ENCODE peak calls at places on chromosomes 16 and 17, in nine cellular contexts. Z, K, O, S, E, Y, D, U and V are unnamed samples.

GRCh38 chr17:36092228-36092627 is 2.3 kb upstream of the CCL3 start:
- DNase-seq in S (no peak), D (no peak), O (no peak), E (peak; percentile 61), K (peak; percentile 60), Z (no peak), Y (peak; percentile 71), U (no peak), V (no peak)

GRCh38 chr17:80791758-80792284 is 199.8 kb upstream of the CHMP6 start:
- DNase-seq in S (no peak), O (peak; percentile 81), Y (peak; percentile 76), D (peak; percentile 81), K (peak; percentile 68), Z (peak; percentile 87), U (no peak), E (peak; percentile 64), V (no peak)

GRCh38 chr16:72247821-72248253 is 75.9 kb upstream of the PMFBP1 start:
- DNase-seq in K (no peak), E (no peak), D (no peak), O (peak; percentile 62), S (no peak), Z (no peak), Y (no peak), U (no peak), V (no peak)

GRCh38 chr17:67633751-67634191 is 84.0 kb upstream of the NOL11 start:
- DNase-seq in Z (no peak), K (no peak), S (no peak), E (no peak), U (no peak), O (no peak), D (no peak), Y (no peak), V (no peak)

GRCh38 chr17:2595200-2595599 is 1.7 kb downstream of the PAFAH1B1 start:
- DNase-seq in Y (no peak), E (no peak), Z (no peak), U (no peak), S (no peak), O (no peak), K (no peak), D (no peak), V (no peak)

GRCh38 chr16:27980076-27980775 is 83.3 kb downstream of the GSG1L start:
- DNase-seq in Z (no peak), Y (no peak), E (no peak), K (no peak), D (peak; percentile 15), O (no peak), U (no peak), S (no peak), V (no peak)

GRCh38 chr16:30581462-30581861 is 4.0 kb downstream of the ZNF785 start:
- DNase-seq in Y (no peak), O (no peak), Z (no peak), U (no peak), D (no peak), K (no peak), S (no peak), E (no peak), V (no peak)

GRCh38 chr17:75406222-75406615 is 741 bp upstream of the GRB2 start:
- DNase-seq in E (no peak), O (no peak), K (no peak), D (peak; percentile 45), Z (no peak), U (no peak), Y (peak; percentile 31), S (no peak), V (no peak)